ENCODE peak calls at places on chromosomes 11 and 22, in ten cellular contexts. L, K, D, V, Q, F, O, Y, S and A are unnamed samples.

GRCh38 chr11:92443109-92443508 is 218.5 kb downstream of the FAT3 start:
- DNase-seq in V (no peak), Q (no peak), K (no peak), D (no peak), L (no peak), S (no peak), F (no peak), O (no peak), Y (no peak), A (no peak)

GRCh38 chr11:44199298-44199697 is 103.8 kb downstream of the EXT2 start:
- DNase-seq in V (no peak), K (no peak), F (no peak), Y (no peak), O (no peak), Q (no peak), D (no peak), S (no peak), L (no peak), A (no peak)

GRCh38 chr11:82854242-82854641 is 46.0 kb downstream of the PRCP start:
- DNase-seq in Y (no peak), L (no peak), F (no peak), K (no peak), D (no peak), V (no peak), O (no peak), S (no peak), Q (no peak), A (no peak)

GRCh38 chr11:57791321-57792059 is 29.9 kb downstream of the CTNND1 start:
- DNase-seq in Y (no peak), V (no peak), D (no peak), F (no peak), S (peak), Q (no peak), K (no peak), L (no peak), O (no peak), A (no peak)

GRCh38 chr11:78022397-78023396 is at the start of gene KCTD14:
- DNase-seq in Q (no peak), S (no peak), D (no peak), L (no peak), Y (no peak), V (peak), O (no peak), F (peak), K (no peak), A (no peak)

GRCh38 chr11:129644326-129644725 is 171.3 kb upstream of the TMEM45B start:
- DNase-seq in Y (no peak), O (no peak), L (no peak), Q (no peak), K (no peak), V (no peak), S (no peak), D (no peak), F (no peak), A (no peak)

GRCh38 chr11:116339306-116339705 is 433.5 kb downstream of the BUD13 start:
- DNase-seq in D (no peak), O (no peak), K (no peak), Q (no peak), F (no peak), L (no peak), V (no peak), S (no peak), Y (no peak), A (peak)

GRCh38 chr22:17974087-17974486 is 50.3 kb downstream of the MICAL3 start:
- DNase-seq in O (no peak), F (no peak), V (no peak), D (no peak), Q (no peak), L (peak), S (no peak), K (no peak), Y (no peak), A (no peak)

GRCh38 chr11:102879801-102880200 is 5.0 kb upstream of the MMP12 start:
- DNase-seq in O (no peak), Y (no peak), Q (no peak), V (no peak), L (no peak), D (no peak), K (no peak), S (no peak), F (no peak), A (no peak)

GRCh38 chr11:26698224-26698623 is 23.6 kb downstream of the SLC5A12 start:
- DNase-seq in D (no peak), V (no peak), L (no peak), Q (no peak), Y (no peak), S (no peak), O (no peak), F (no peak), K (no peak), A (no peak)

GRCh38 chr11:85823816-85824215 is 12.9 kb upstream of the SYTL2 start:
- DNase-seq in S (peak), F (no peak), O (no peak), Q (no peak), Y (peak), V (no peak), D (no peak), K (no peak), L (no peak), A (no peak)

GRCh38 chr11:61949169-61950034 is 749 bp upstream of the BEST1 start:
- DNase-seq in F (peak), V (peak), O (no peak), K (peak), Y (no peak), S (no peak), Q (peak), L (peak), D (no peak), A (no peak)

GRCh38 chr11:69292221-69292648 is 1.7 kb upstream of the MYEOV start:
- DNase-seq in K (no peak), S (peak), V (peak), D (no peak), F (no peak), O (no peak), L (no peak), Y (peak), Q (peak), A (no peak)

GRCh38 chr11:83818349-83818748 is 532.2 kb upstream of the CCDC90B start:
- DNase-seq in Q (no peak), F (no peak), S (no peak), Y (no peak), K (no peak), V (no peak), O (no peak), D (no peak), L (peak), A (no peak)

GRCh38 chr11:65430406-65431217 is 8.0 kb downstream of the NEAT1 start:
- DNase-seq in O (no peak), F (no peak), V (peak), D (no peak), Q (no peak), K (peak), S (peak), Y (peak), L (peak), A (no peak)

GRCh38 chr11:69104212-69104855 is 51.4 kb upstream of the SMIM38 start:
- DNase-seq in Q (no peak), Y (no peak), D (no peak), V (no peak), S (no peak), F (no peak), L (no peak), O (no peak), K (no peak), A (no peak)

GRCh38 chr11:6489338-6489737 is 7.7 kb upstream of the DNHD1 start:
- DNase-seq in V (no peak), K (no peak), Q (no peak), L (no peak), Y (no peak), O (no peak), S (no peak), D (no peak), F (no peak), A (no peak)

GRCh38 chr22:40855960-40856512 is 403 bp downstream of the ST13 start:
- DNase-seq in S (no peak), Q (peak), Y (no peak), K (no peak), F (no peak), O (peak), D (no peak), L (peak), V (peak), A (no peak)

GRCh38 chr11:69274531-69275016 is 19.4 kb upstream of the MYEOV start:
- DNase-seq in Q (no peak), L (peak), D (no peak), K (no peak), F (no peak), O (no peak), V (no peak), S (no peak), Y (no peak), A (no peak)

GRCh38 chr11:97973352-97973857 is 1047.3 kb upstream of the CNTN5 start:
- DNase-seq in V (no peak), O (no peak), Q (no peak), K (no peak), S (no peak), D (no peak), F (no peak), L (no peak), Y (no peak), A (no peak)

GRCh38 chr11:69881467-69882269 is 62.5 kb upstream of the FGF3 start:
- DNase-seq in L (no peak), K (no peak), Y (no peak), Q (peak), O (no peak), F (no peak), V (no peak), S (no peak), D (no peak), A (no peak)

GRCh38 chr22:19806213-19807160 is 45.9 kb downstream of the TBX1 start:
- DNase-seq in D (no peak), O (no peak), V (no peak), S (peak), Y (no peak), Q (peak), L (peak), F (no peak), K (peak), A (no peak)

GRCh38 chr11:72439455-72439854 is 5.1 kb upstream of the CLPB start:
- DNase-seq in D (no peak), Y (no peak), Q (no peak), O (no peak), L (peak), F (no peak), V (peak), S (no peak), K (no peak), A (no peak)

GRCh38 chr11:1772270-1773130 is 8.8 kb upstream of the CTSD start:
- DNase-seq in F (no peak), O (no peak), V (peak), Q (peak), S (peak), D (peak), L (peak), Y (no peak), K (no peak), A (no peak)